ENCODE peak calls at places on chromosome 12, in seven cellular contexts. Q is esophagus squamous epithelium, J is stomach, H is transverse colon, X is A549, V is heart left ventricle, K is ovary. G is an unnamed sample.

GRCh38 chr12:107400686-107401447 is 284.7 kb upstream of the PWP1 start:
- DNase-seq in X (peak; percentile 47), K (no peak), Q (no peak), J (no peak), V (no peak), H (no peak), G (no peak)

GRCh38 chr12:51848843-51849735 is 571 bp upstream of the FIGNL2 start:
- DNase-seq in K (no peak), V (no peak), H (no peak), Q (no peak), X (no peak), J (no peak), G (no peak)

GRCh38 chr12:130715996-130716917 is at the start of gene RIMBP2:
- DNase-seq in K (peak; percentile 33), V (no peak), Q (no peak), J (peak; percentile 14), X (peak; percentile 44), H (no peak), G (peak; percentile 37)

GRCh38 chr12:129716825-129717224 is 187.0 kb downstream of the TMEM132D start:
- DNase-seq in K (no peak), H (no peak), J (no peak), V (no peak), X (no peak), Q (no peak), G (no peak)

GRCh38 chr12:3238196-3238595 is 161.0 kb downstream of the TSPAN9 start:
- DNase-seq in K (no peak), H (no peak), J (no peak), Q (no peak), X (no peak), V (no peak), G (no peak)

GRCh38 chr12:109597795-109598427 is 24.3 kb downstream of the MVK start:
- DNase-seq in V (peak; percentile 87), H (peak; percentile 84), J (peak; percentile 86), K (peak; percentile 92), X (peak; percentile 83), Q (no peak), G (peak; percentile 86)

GRCh38 chr12:13289644-13290285 is 93.2 kb downstream of the EMP1 start:
- DNase-seq in V (no peak), H (no peak), Q (no peak), K (no peak), X (no peak), J (no peak), G (no peak)

GRCh38 chr12:68903511-68903910 is 29.5 kb downstream of the CPM start:
- DNase-seq in Q (no peak), X (no peak), K (no peak), J (peak; percentile 71), V (no peak), H (no peak), G (no peak)

GRCh38 chr12:123085046-123085445 is 65.8 kb downstream of the PITPNM2 start:
- DNase-seq in J (no peak), X (no peak), V (no peak), Q (no peak), K (no peak), H (no peak), G (no peak)
- TF ChIP-seq POLR2A in J (no peak), X (no peak), V (no peak), Q (no peak), K (no peak), H (no peak), G (no peak)

DNA sequence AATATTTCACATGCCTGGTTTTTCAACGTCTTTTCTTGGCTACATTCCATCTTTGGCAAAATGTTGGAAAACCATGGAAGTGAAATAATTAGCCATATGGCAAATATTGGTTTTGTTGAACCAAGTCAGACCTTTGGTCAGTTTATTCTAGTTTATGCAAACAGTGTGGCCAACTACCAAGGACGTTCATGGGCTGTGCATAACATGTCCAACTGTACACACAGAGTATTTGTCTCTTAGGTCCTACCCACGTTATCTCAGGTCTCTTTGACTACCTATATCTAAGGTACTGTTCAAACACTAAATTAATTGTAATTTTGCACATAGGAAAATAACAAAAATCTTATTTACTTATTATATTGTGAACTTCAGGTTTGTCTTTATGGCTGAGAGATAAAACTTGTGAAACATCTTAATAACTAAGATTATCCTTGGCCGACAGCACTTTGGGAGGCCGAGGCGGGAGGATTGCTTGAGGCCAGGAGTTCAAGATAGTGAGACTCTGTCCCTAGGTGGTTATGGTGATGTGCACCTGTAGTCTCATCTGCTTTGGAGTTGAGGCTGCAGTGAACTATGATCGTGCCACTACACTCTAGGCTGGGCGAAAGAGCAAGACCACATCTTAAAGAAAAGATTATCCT is 22.4 kb downstream of the DIP2B start:
- DNase-seq in Q (no peak), X (no peak), J (no peak), V (no peak), H (no peak), K (no peak), G (no peak)
- TF ChIP-seq POLR2A in Q (no peak), X (no peak), J (no peak), V (no peak), H (no peak), K (no peak), G (no peak)

GRCh38 chr12:96194572-96194889 is 356 bp downstream of the ELK3 start:
- DNase-seq in J (no peak), H (no peak), K (no peak), Q (no peak), X (no peak), V (no peak), G (no peak)
- TF ChIP-seq POLR2A in J (no peak), H (peak; percentile 3), K (peak; percentile 13), Q (no peak), X (no peak), V (no peak), G (no peak)

GRCh38 chr12:89708793-89709156 is at the start of gene ATP2B1:
- DNase-seq in X (peak; percentile 88), K (peak; percentile 85), Q (peak; percentile 37), H (peak; percentile 92), V (peak; percentile 92), J (peak; percentile 92), G (peak; percentile 78)

GRCh38 chr12:89706551-89707348 is 1.9 kb downstream of the ATP2B1 start:
- DNase-seq in K (peak; percentile 25), J (no peak), X (peak; percentile 50), V (no peak), Q (no peak), H (no peak), G (peak; percentile 25)

GRCh38 chr12:89709157-89709993 is 737 bp upstream of the ATP2B1 start:
- DNase-seq in Q (peak; percentile 96), V (peak; percentile 100), K (peak; percentile 98), J (peak; percentile 100), H (peak; percentile 100), X (peak; percentile 100), G (peak; percentile 98)

GRCh38 chr12:89707623-89707991 is 1.0 kb downstream of the ATP2B1 start:
- DNase-seq in J (no peak), K (no peak), H (peak; percentile 34), V (peak; percentile 24), X (no peak), Q (no peak), G (peak; percentile 20)

GRCh38 chr12:89707992-89708792 is 446 bp downstream of the ATP2B1 start:
- DNase-seq in J (peak; percentile 36), H (peak; percentile 47), K (peak; percentile 74), V (peak; percentile 48), Q (no peak), X (peak; percentile 22), G (peak; percentile 37)
- TF ChIP-seq POLR2A in J (peak; percentile 67), H (peak; percentile 93), K (no peak), V (no peak), Q (no peak), X (peak; percentile 87), G (no peak)

GRCh38 chr12:6851921-6852650 is at the start of gene USP5:
- DNase-seq in Q (peak; percentile 99), K (peak; percentile 98), H (peak; percentile 99), J (peak; percentile 99), V (peak; percentile 99), X (peak; percentile 100), G (peak; percentile 98)
- TF ChIP-seq POLR2A in Q (no peak), K (no peak), H (no peak), J (no peak), V (peak; percentile 45), X (peak; percentile 80), G (peak; percentile 59)

DNA sequence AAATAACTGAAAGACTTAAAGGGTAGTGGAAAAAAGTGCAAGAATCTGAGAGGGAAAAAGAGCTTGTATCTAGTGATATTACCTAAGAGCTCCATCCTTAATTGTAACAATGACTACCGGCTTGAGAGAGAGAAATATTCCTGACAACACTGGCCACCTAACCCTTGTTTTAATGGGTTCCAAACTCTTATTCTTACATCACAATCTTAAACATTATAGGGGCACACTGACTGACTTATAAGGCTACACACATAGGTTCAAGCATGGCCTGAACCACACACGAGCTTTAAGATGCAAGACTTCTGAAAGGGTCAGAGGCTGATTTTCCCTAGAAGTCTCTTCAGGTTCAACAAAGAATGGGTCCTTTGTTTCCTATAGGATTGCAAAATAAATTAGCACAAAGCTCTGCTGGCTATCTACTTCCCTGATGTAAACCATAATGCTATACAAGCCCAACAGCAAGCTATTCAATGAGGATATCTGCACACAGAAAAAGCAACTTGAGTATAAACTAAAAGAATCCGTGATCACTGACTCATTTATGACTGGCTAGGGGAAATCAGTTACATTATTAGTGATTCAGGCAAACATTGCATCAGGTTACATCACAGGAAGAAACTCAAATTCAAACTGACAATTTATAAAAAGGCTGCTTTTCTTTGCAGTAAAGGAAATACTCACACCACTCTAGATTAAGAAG is 8.6 kb downstream of the BTG1 start:
- DNase-seq in J (no peak), H (no peak), V (no peak), K (no peak), Q (no peak), X (peak; percentile 69), G (no peak)
- TF ChIP-seq POLR2A in J (no peak), H (no peak), V (no peak), K (no peak), Q (no peak), X (no peak), G (no peak)